ENCODE peak calls at places on chromosomes 5 and 9, in six cellular contexts. K, L, C, I, Y and A are unnamed samples.

GRCh38 chr9:35687972-35688557 is 1.7 kb downstream of the TPM2 start:
- DNase-seq in I (no peak), Y (peak), C (no peak), K (no peak), L (no peak), A (no peak)

GRCh38 chr5:169027456-169028118 is 273.4 kb downstream of the SLIT3 start:
- DNase-seq in L (no peak), Y (no peak), C (no peak), I (no peak), K (no peak), A (no peak)

GRCh38 chr9:130616451-130616850 is 37.1 kb downstream of the FUBP3 start:
- DNase-seq in C (no peak), Y (no peak), L (no peak), I (no peak), K (no peak), A (no peak)

GRCh38 chr9:76004526-76004925 is 114.1 kb downstream of the PCSK5 start:
- DNase-seq in K (no peak), I (no peak), L (no peak), C (no peak), Y (no peak), A (no peak)

GRCh38 chr5:58156354-58156753 is 303.5 kb downstream of the PLK2 start:
- DNase-seq in K (peak), Y (peak), L (no peak), I (peak), C (peak), A (peak)

GRCh38 chr5:52077941-52078825 is 694.9 kb downstream of the ISL1 start:
- DNase-seq in I (no peak), K (no peak), L (no peak), C (no peak), Y (no peak), A (no peak)

GRCh38 chr5:127810014-127810413 is 106.8 kb downstream of the CCDC192 start:
- DNase-seq in I (no peak), Y (no peak), C (no peak), L (no peak), K (no peak), A (no peak)

GRCh38 chr9:31078175-31078574 is 1306.3 kb upstream of the ACO1 start:
- DNase-seq in Y (no peak), C (no peak), L (no peak), K (no peak), I (no peak), A (no peak)

GRCh38 chr5:142364251-142365145 is 39.7 kb upstream of the SPRY4 start:
- DNase-seq in C (no peak), I (peak), K (no peak), L (peak), Y (peak), A (no peak)

GRCh38 chr5:56161927-56162326 is 71.2 kb downstream of the ANKRD55 start:
- DNase-seq in L (no peak), C (no peak), I (no peak), K (no peak), Y (no peak), A (no peak)

GRCh38 chr9:127539259-127539981 is 72.7 kb upstream of the STXBP1 start:
- DNase-seq in L (no peak), K (peak), I (no peak), Y (no peak), C (peak), A (no peak)

GRCh38 chr9:114805670-114806551 is at the start of gene TNFSF15:
- DNase-seq in I (no peak), Y (peak), C (peak), K (no peak), L (peak), A (no peak)

GRCh38 chr5:79512692-79513518 is 1.0 kb downstream of the HOMER1 start:
- DNase-seq in I (peak), K (peak), C (peak), Y (peak), L (no peak), A (no peak)

GRCh38 chr5:178793156-178793555 is 62.7 kb upstream of the ZNF354A start:
- DNase-seq in K (no peak), I (no peak), C (no peak), Y (no peak), L (peak), A (no peak)

GRCh38 chr5:56934325-56934724 is 17.6 kb downstream of the MIER3 start:
- DNase-seq in I (no peak), K (no peak), Y (no peak), C (no peak), L (no peak), A (no peak)

GRCh38 chr5:96067902-96068614 is 106.4 kb upstream of the ELL2 start:
- DNase-seq in C (peak), L (peak), K (peak), Y (peak), I (peak), A (peak)

GRCh38 chr5:177309351-177310191 is 2.1 kb downstream of the MXD3 start:
- DNase-seq in K (peak), I (peak), L (peak), C (peak), Y (peak), A (peak)

GRCh38 chr5:402615-403359 is 40.2 kb upstream of the EXOC3 start:
- DNase-seq in C (peak), Y (no peak), L (no peak), K (no peak), I (no peak), A (no peak)

GRCh38 chr5:15450949-15451348 is 49.0 kb upstream of the FBXL7 start:
- DNase-seq in K (no peak), L (no peak), C (no peak), I (no peak), Y (no peak), A (no peak)

GRCh38 chr5:119340597-119341218 is 15.1 kb upstream of the TNFAIP8 start:
- DNase-seq in L (no peak), C (no peak), Y (no peak), K (no peak), I (no peak), A (no peak)

GRCh38 chr9:24051587-24051986 is 225.5 kb upstream of the ELAVL2 start:
- DNase-seq in L (no peak), Y (no peak), C (no peak), K (no peak), I (no peak), A (no peak)

GRCh38 chr5:57442080-57442839 is 40.4 kb downstream of the ACTBL2 start:
- DNase-seq in C (peak), L (no peak), Y (peak), K (peak), I (peak), A (peak)

GRCh38 chr5:151773979-151774378 is 2.2 kb downstream of the G3BP1 start:
- DNase-seq in L (no peak), I (no peak), C (peak), Y (peak), K (no peak), A (no peak)

GRCh38 chr9:135512904-135513303 is 8.3 kb upstream of the LCN1 start:
- DNase-seq in I (no peak), C (peak), Y (no peak), K (no peak), L (no peak), A (no peak)

GRCh38 chr5:5183192-5183699 is 43.1 kb downstream of the ADAMTS16 start:
- DNase-seq in Y (no peak), K (no peak), C (peak), L (no peak), I (no peak), A (no peak)

GRCh38 chr5:123206618-123207320 is 117.7 kb downstream of the PRDM6 start:
- DNase-seq in K (no peak), C (peak), Y (peak), I (peak), L (no peak), A (no peak)

GRCh38 chr9:72906810-72907209 is 46.0 kb downstream of the ALDH1A1 start:
- DNase-seq in Y (no peak), K (no peak), C (no peak), I (no peak), L (no peak), A (no peak)

GRCh38 chr5:154320690-154321089 is 125.1 kb upstream of the SAP30L start:
- DNase-seq in C (no peak), I (peak), Y (peak), L (no peak), K (no peak), A (no peak)

GRCh38 chr5:163532203-163532892 is 26.9 kb downstream of the MAT2B start:
- DNase-seq in K (no peak), L (no peak), I (no peak), C (no peak), Y (no peak), A (no peak)

GRCh38 chr9:121992571-121993212 is 100.4 kb downstream of the TTLL11 start:
- DNase-seq in L (peak), Y (peak), I (peak), C (peak), K (peak), A (no peak)

GRCh38 chr9:12930906-12931305 is 156.1 kb downstream of the LURAP1L start:
- DNase-seq in K (no peak), I (no peak), Y (no peak), C (no peak), L (no peak), A (no peak)

GRCh38 chr5:140569197-140569596 is 4.6 kb downstream of the SLC35A4 start:
- DNase-seq in Y (no peak), C (no peak), I (no peak), K (no peak), L (no peak), A (no peak)

GRCh38 chr5:91271999-91272398 is 111.1 kb downstream of the ARRDC3 start:
- DNase-seq in K (no peak), C (no peak), Y (no peak), I (no peak), L (no peak), A (no peak)

GRCh38 chr5:135478938-135479337 is 26.8 kb upstream of the TIFAB start:
- DNase-seq in C (no peak), Y (no peak), I (no peak), K (no peak), L (no peak), A (no peak)
- TF ChIP-seq CTCF in C (no peak), Y (no peak), I (no peak), K (no peak), L (no peak), A (no peak)

DNA sequence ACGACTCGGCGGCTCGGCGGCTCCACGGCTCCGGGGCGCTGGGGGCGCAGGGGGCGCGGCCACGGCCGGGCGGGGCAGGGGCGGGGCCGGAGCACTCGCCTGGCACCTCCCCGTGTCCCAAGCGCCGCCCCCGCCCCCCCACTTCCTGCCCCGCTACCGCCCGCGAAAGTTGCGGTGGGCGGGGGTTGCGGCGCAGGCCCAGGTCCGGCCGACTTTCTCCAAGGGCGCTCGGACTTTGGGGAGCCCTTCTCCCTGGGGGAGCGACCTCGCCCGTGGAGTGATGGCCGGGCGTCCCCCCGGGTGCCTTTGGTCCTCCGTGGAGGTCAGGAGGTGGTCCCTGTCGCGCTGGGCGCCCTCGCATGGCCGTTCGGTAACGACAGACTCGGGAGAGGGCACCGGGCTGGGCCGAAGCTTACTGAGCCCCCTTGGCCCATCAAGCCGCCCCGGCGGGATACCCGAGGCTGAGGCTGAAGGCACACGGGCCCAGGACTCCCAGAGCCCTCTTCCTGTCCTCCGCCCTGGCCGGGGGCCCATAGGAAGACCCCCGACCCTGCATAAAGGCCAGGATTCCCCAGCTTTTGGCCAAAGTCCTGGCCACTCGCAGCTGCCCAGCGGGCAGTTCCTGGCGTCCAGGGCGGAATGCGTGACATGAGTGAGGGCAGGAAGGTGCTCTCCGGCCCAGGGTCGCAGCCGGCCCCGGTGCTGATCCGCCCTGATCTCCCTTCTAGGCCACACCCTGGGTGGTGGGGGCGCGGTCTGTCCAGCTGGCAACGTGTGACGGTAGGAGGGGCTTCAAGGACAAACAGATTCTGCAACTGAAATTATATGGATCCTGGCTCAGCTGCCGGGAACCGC is 883 bp upstream of the VAV2 start:
- DNase-seq in L (peak), Y (peak), I (peak), K (peak), C (peak), A (peak)
- H3K4me3 ChIP-seq in L (peak), Y (peak), I (peak), K (peak), C (peak), A (peak)

GRCh38 chr9:125125523-125125922 is 17.8 kb downstream of the SCAI start:
- DNase-seq in L (no peak), Y (no peak), I (peak), K (no peak), C (peak), A (no peak)

GRCh38 chr9:125121156-125121555 is 22.2 kb downstream of the SCAI start:
- DNase-seq in L (no peak), Y (no peak), C (peak), K (no peak), I (peak), A (no peak)

GRCh38 chr9:125119643-125120286 is 23.6 kb downstream of the SCAI start:
- DNase-seq in Y (peak), L (no peak), C (peak), I (peak), K (peak), A (no peak)
- TF ChIP-seq CTCF in Y (peak), L (no peak), C (no peak), I (no peak), K (peak), A (no peak)

GRCh38 chr9:111034573-111035539 is 3.4 kb downstream of the LPAR1 start:
- DNase-seq in C (no peak), L (no peak), I (peak), K (no peak), Y (no peak), A (no peak)
- H3K4me3 ChIP-seq in C (peak), L (no peak), I (no peak), K (peak), Y (no peak), A (no peak)

GRCh38 chr5:180052211-180052818 is 19.2 kb downstream of the RNF130 start:
- DNase-seq in L (no peak), I (no peak), Y (no peak), K (no peak), C (no peak), A (no peak)

GRCh38 chr5:180056153-180056552 is 15.4 kb downstream of the RNF130 start:
- DNase-seq in Y (no peak), K (no peak), L (no peak), I (no peak), C (no peak), A (no peak)

GRCh38 chr5:180054226-180054625 is 17.3 kb downstream of the RNF130 start:
- DNase-seq in L (no peak), K (no peak), Y (no peak), I (no peak), C (no peak), A (no peak)

GRCh38 chr5:180050106-180050929 is 21.2 kb downstream of the RNF130 start:
- DNase-seq in K (no peak), Y (no peak), I (no peak), C (no peak), L (no peak), A (no peak)

GRCh38 chr5:180053061-180053602 is 18.4 kb downstream of the RNF130 start:
- DNase-seq in I (no peak), L (no peak), Y (no peak), C (no peak), K (no peak), A (no peak)
- TF ChIP-seq CTCF in I (no peak), L (no peak), Y (no peak), C (no peak), K (no peak), A (no peak)

DNA sequence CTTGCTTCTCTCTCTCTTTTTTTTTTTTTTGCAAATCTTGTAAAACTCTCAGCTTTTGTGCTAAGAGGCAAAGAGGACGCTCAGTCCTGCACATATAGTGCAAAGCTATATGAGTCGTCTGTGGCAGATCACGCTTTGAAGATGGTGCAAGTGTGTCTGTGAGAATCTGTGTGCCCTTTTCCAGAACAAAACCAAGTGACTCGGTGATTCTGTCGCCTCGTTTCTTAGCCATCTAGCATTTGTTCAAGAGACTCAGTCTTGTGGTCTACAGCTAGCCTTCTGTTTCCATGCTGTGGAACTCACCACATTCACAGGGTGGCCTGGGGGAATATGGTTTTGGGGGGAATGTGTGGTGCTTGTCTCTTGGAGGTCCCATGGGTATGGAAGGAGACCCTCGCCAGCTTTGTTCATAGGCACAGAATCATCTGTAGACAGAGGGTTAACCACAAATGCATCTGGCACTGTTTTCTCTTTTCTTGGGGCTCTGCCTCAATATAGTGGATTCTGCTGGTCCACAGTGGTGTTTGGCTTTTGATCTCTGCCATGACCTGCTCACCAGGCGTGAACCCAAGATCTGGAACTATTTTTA is 82.1 kb downstream of the C9orf152 start:
- DNase-seq in C (peak), I (no peak), K (no peak), Y (peak), L (no peak), A (no peak)
- H3K4me3 ChIP-seq in C (peak), I (peak), K (peak), Y (peak), L (no peak), A (no peak)

GRCh38 chr5:150266807-150267408 is 22.7 kb downstream of the CAMK2A start:
- DNase-seq in Y (peak), I (no peak), C (no peak), L (no peak), K (no peak), A (no peak)

GRCh38 chr5:150263801-150264621 is 25.6 kb downstream of the CAMK2A start:
- DNase-seq in K (peak), Y (peak), L (peak), C (peak), I (peak), A (peak)

GRCh38 chr5:150265984-150266383 is 23.6 kb downstream of the CAMK2A start:
- DNase-seq in C (no peak), L (no peak), I (no peak), K (no peak), Y (no peak), A (no peak)

GRCh38 chr5:150263339-150263738 is 26.2 kb downstream of the CAMK2A start:
- DNase-seq in C (no peak), K (no peak), I (no peak), L (no peak), Y (no peak), A (no peak)

GRCh38 chr5:150264667-150265603 is 24.6 kb downstream of the CAMK2A start:
- DNase-seq in Y (no peak), C (no peak), I (no peak), L (no peak), K (no peak), A (no peak)
- TF ChIP-seq CTCF in Y (no peak), C (no peak), I (no peak), L (no peak), K (no peak), A (no peak)

GRCh38 chr9:36950389-36950788 is 83.7 kb downstream of the PAX5 start:
- DNase-seq in Y (no peak), K (no peak), L (no peak), C (no peak), I (no peak), A (no peak)
- H3K4me3 ChIP-seq in Y (no peak), K (no peak), L (no peak), C (no peak), I (no peak), A (no peak)